ENCODE peak calls at places on chromosomes 11 and 22, in seven cellular contexts. B, Z, A, G, V, O and H are unnamed samples. For H3K4me1 and H3K36me3, the result is how much of the 10 kb centered on the place peaks cover.

GRCh38 chr22:38823076-38823475 is 20.8 kb downstream of the NPTXR start:
- DNase-seq in B (no peak), Z (no peak), A (no peak), G (no peak), V (no peak), O (no peak), H (no peak)

GRCh38 chr22:29300467-29300806 is 6.0 kb upstream of the GAS2L1 start:
- DNase-seq in B (no peak), Z (no peak), A (no peak), G (no peak), V (no peak), O (no peak), H (no peak)

GRCh38 chr11:47592970-47593369 is 1.2 kb downstream of the C1QTNF4 start:
- DNase-seq in B (no peak), Z (no peak), A (no peak), G (no peak), V (no peak), O (no peak), H (no peak)

GRCh38 chr22:46604306-46604690 is 15.9 kb upstream of the GRAMD4 start:
- DNase-seq in B (no peak), Z (peak), A (no peak), G (no peak), V (no peak), O (peak), H (no peak)

GRCh38 chr22:49198705-49199084 is 629.0 kb downstream of the BRD1 start:
- DNase-seq in B (peak), Z (no peak), A (peak), G (no peak), V (no peak), O (no peak), H (peak)

GRCh38 chr22:19127329-19128008 is 3.6 kb upstream of the TSSK2 start:
- DNase-seq in B (no peak), Z (peak), A (no peak), G (no peak), V (no peak), O (no peak), H (no peak)

GRCh38 chr22:45638834-45639746 is 32.5 kb upstream of the ATXN10 start:
- DNase-seq in B (no peak), Z (peak), A (no peak), G (peak), V (peak), O (peak), H (peak)

GRCh38 chr11:7495997-7496545 is 10.8 kb downstream of the OLFML1 start:
- DNase-seq in B (no peak), Z (peak), A (no peak), G (no peak), V (no peak), O (no peak), H (no peak)

GRCh38 chr22:28594784-28595324 is 84.8 kb downstream of the TTC28 start:
- DNase-seq in B (no peak), Z (no peak), A (no peak), G (no peak), V (peak), O (no peak), H (no peak)

GRCh38 chr11:116499396-116500001 is 273.3 kb downstream of the BUD13 start:
- DNase-seq in B (peak), Z (peak), A (peak), G (peak), V (peak), O (peak), H (peak)

GRCh38 chr11:114159802-114160588 is 100.5 kb downstream of the ZBTB16 start:
- DNase-seq in B (peak), Z (peak), A (peak), G (peak), V (peak), O (peak), H (peak)

GRCh38 chr11:61688368-61689163 is 8.4 kb downstream of the DAGLA start:
- DNase-seq in B (no peak), Z (peak), A (peak), G (peak), V (peak), O (peak), H (no peak)

GRCh38 chr11:134037093-134037908 is 31.6 kb upstream of the JAM3 start:
- DNase-seq in B (peak), Z (peak), A (peak), G (peak), V (peak), O (peak), H (peak)

GRCh38 chr11:41051919-41052630 is 407.4 kb downstream of the LRRC4C start:
- DNase-seq in B (no peak), Z (no peak), A (no peak), G (no peak), V (no peak), O (no peak), H (no peak)

GRCh38 chr22:19795617-19796008 is 35.0 kb downstream of the TBX1 start:
- DNase-seq in B (no peak), Z (no peak), A (no peak), G (no peak), V (no peak), O (peak), H (no peak)

GRCh38 chr11:80136991-80137390 is 696.2 kb upstream of the TENM4 start:
- DNase-seq in B (no peak), Z (no peak), A (no peak), G (no peak), V (no peak), O (no peak), H (no peak)

GRCh38 chr11:87780068-87780413 is 395.2 kb downstream of the RAB38 start:
- DNase-seq in B (no peak), Z (no peak), A (no peak), G (no peak), V (no peak), O (no peak), H (no peak)

GRCh38 chr22:37731804-37732471 is 35.1 kb downstream of the TRIOBP start:
- DNase-seq in B (no peak), Z (peak), A (no peak), G (peak), V (no peak), O (no peak), H (no peak)

GRCh38 chr11:2988996-2989395 is 3.1 kb downstream of the NAP1L4 start:
- DNase-seq in B (no peak), Z (no peak), A (no peak), G (no peak), V (peak), O (no peak), H (no peak)

GRCh38 chr11:3195251-3196160 is 23.1 kb downstream of the MRGPRG start:
- DNase-seq in B (no peak), Z (peak), A (no peak), G (no peak), V (peak), O (no peak), H (peak)

GRCh38 chr11:28704801-28705200 is 596.6 kb downstream of the METTL15 start:
- DNase-seq in B (no peak), Z (no peak), A (no peak), G (no peak), V (peak), O (no peak), H (no peak)
- TF ChIP-seq POLR2A in B (no peak), Z (no peak), A (no peak), G (no peak), V (peak), O (no peak), H (no peak)

DNA sequence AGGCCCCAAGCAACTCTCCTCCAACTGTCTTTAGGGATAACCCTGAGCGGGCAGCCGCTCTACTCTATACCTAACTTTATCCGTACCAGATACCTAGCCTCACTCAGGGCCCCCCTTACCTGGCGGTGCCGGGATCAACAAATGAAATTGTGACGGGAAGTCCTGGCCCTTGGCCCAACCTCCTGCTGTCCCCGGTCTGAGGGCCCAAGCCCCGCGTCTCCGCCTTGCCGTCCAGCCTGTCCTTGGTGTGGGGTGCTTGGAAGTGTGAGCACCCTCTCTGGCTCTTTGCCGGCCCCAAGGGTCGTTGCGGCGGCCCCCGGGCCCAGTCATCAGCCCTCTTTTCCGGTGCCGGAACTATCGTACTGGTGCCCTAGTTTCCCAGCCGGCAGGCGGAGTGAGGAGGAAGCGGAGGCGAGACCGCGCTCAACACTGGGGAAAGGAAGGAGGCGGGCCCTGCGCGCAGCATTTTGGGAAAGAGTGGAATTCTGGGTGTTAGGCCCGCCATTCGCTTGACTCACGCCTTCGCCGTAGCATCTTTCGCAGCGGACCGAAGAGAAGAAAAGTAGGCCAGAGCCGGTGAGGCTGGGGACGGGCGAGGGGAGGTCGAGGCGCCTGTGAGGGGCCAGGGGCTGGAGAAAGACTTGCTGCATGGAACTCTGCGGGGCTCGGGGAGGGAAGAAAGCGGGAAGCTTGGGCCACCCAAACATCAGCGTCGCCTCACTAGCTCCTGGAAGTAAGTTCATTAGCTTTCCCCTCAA is at the start of gene SNRPD3:
- DNase-seq in B (peak), Z (peak), A (peak), G (peak), V (peak), O (peak), H (peak)
- H3K4me1 ChIP-seq in B (under half), Z (half or more), A (under half), G (half or more), V (under half), O (under half), H (under half)

DNA sequence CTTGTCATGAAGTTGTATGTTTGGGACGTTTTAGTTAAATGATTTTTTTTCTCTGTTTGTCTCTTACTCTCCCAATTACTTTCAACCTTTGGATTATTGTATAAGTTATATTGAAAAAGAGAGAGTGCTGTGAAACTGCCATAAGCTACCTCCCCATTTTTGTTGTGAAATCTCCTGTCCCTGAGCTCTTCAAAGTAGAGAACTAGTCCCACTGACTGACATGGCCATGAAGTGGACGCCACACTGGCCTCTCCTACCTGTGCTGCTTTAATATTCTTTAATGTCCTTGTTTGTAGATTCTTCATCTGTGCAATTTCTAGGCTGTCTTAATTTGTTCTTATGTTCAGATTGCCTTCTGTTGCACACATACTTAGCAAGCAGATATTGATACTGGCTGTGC is 56.4 kb downstream of the PPFIA1 start:
- DNase-seq in B (no peak), Z (no peak), A (no peak), G (no peak), V (no peak), O (no peak), H (no peak)
- H3K36me3 ChIP-seq in B (under half), Z (under half), A (half or more), G (half or more), V (under half), O (half or more), H (under half)

GRCh38 chr11:118661425-118662301 is 17.8 kb downstream of the TREH start:
- DNase-seq in B (peak), Z (no peak), A (peak), G (no peak), V (no peak), O (no peak), H (no peak)

GRCh38 chr11:118662401-118663271 is 16.8 kb downstream of the TREH start:
- DNase-seq in B (no peak), Z (no peak), A (peak), G (no peak), V (no peak), O (no peak), H (no peak)

GRCh38 chr11:118659314-118659939 is 20.0 kb downstream of the TREH start:
- DNase-seq in B (peak), Z (peak), A (peak), G (peak), V (peak), O (peak), H (peak)

GRCh38 chr11:118659956-118660645 is 19.3 kb downstream of the TREH start:
- DNase-seq in B (no peak), Z (no peak), A (peak), G (no peak), V (no peak), O (no peak), H (no peak)

GRCh38 chr11:118660646-118661424 is 18.6 kb downstream of the TREH start:
- DNase-seq in B (peak), Z (no peak), A (peak), G (no peak), V (no peak), O (no peak), H (no peak)
- TF ChIP-seq POLR2A in B (no peak), Z (no peak), A (no peak), G (no peak), V (peak), O (no peak), H (no peak)

DNA sequence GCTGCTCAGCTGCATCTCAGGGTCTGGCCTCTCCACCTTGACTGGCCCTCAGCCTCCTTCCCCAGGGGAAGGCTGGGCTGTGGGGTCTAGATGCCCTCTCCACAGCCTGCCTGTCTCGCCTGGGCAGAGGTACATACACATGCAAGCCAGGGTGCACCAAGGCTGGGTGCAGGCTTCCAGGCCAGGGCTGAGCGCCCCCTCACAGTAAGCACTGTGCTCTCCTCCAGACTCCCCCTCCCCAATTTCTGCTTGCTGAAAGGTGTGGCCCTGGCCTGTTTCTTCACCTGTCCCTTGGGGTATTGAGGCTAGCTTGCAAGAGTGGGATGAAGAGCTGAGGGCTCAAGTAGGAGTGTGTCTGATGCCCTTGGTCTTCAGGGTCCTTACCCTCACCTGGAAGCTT is 22.5 kb downstream of the RELT start:
- DNase-seq in B (peak), Z (no peak), A (no peak), G (no peak), V (no peak), O (no peak), H (no peak)
- H3K4me1 ChIP-seq in B (under half), Z (under half), A (under half), G (under half), V (under half), O (under half), H (under half)

GRCh38 chr22:22378446-22379415 is 129.8 kb downstream of the ZNF280B start:
- DNase-seq in B (no peak), Z (no peak), A (no peak), G (no peak), V (no peak), O (no peak), H (no peak)
- H3K36me3 ChIP-seq in B (under half), Z (under half), A (under half), G (under half), V (under half), O (under half), H (under half)

DNA sequence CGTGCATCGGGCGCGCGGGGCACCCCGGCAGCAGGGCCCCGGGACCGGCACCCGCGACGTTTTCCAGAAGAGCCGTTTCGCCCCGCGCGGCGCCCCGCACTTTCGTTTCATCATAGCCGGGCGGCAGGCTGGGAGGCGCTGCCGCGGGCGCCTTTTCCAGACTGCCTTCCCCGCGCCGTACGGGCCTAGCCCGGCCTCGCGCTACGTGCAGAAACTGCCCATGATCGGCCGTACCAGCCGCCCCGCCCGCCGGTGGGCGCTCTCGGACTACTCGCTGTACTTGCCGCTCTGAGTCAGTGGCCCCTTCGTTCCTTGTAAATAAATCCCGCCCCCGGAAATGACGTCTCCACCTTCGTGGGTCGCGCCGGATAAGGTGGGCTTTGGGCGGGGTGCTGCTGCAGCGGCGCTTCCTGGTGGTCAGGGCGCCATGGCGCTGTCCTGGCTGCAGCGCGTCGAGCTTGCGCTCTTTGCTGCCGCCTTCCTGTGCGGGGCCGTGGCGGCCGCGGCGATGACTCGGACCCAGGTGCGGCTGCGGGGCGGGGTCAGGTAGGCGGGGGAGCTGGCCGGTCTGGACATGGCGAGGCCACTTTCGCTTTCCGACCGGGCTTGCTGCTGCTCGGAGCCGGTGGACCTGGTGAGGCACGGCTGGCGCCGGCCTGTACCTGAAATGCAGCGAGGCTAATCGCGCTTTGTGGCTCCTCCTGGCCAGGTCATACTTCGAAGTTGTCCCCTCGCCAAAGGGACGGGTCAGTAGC is at the start of gene TMEM179B:
- DNase-seq in B (peak), Z (peak), A (peak), G (peak), V (peak), O (peak), H (peak)
- TF ChIP-seq POLR2A in B (peak), Z (peak), A (peak), G (peak), V (peak), O (peak), H (peak)